ENCODE peak calls at places on chromosomes 13 and 19, in six cellular contexts. R, G, F, X, C and V are unnamed samples.

GRCh38 chr13:89951341-89951740 is 1396.1 kb upstream of the MIR17HG start:
- DNase-seq in X (no peak), R (no peak), C (no peak), F (no peak), G (no peak), V (no peak)

GRCh38 chr13:24053505-24054251 is 106.8 kb upstream of the SPATA13 start:
- DNase-seq in R (peak), X (peak), G (peak), C (no peak), F (peak), V (peak)

GRCh38 chr19:15622991-15623390 is 8.0 kb downstream of the CYP4F8 start:
- DNase-seq in X (no peak), G (no peak), R (no peak), C (no peak), F (no peak), V (no peak)

GRCh38 chr13:112616586-112617381 is 28.8 kb upstream of the TUBGCP3 start:
- DNase-seq in X (no peak), G (no peak), F (peak), R (peak), C (peak), V (no peak)

GRCh38 chr19:50796128-50796633 is 6.0 kb downstream of the ACP4 start:
- DNase-seq in C (no peak), G (no peak), R (peak), F (no peak), X (no peak), V (no peak)

GRCh38 chr13:88948501-88948900 is 1277.3 kb downstream of the SLITRK5 start:
- DNase-seq in F (no peak), C (no peak), R (no peak), G (no peak), X (no peak), V (no peak)

GRCh38 chr19:7916137-7916907 is 1.7 kb downstream of the TGFBR3L start:
- DNase-seq in R (peak), F (no peak), X (no peak), G (no peak), C (no peak), V (no peak)

GRCh38 chr13:100483836-100484381 is 104.7 kb downstream of the GGACT start:
- DNase-seq in F (no peak), G (no peak), X (no peak), C (no peak), R (no peak), V (no peak)

GRCh38 chr13:73599232-73600128 is 534.7 kb downstream of the KLF12 start:
- DNase-seq in R (no peak), F (no peak), X (no peak), G (no peak), C (no peak), V (no peak)

GRCh38 chr19:32824906-32825608 is 44.5 kb downstream of the SLC7A9 start:
- DNase-seq in R (no peak), X (no peak), C (peak), G (no peak), F (no peak), V (no peak)

GRCh38 chr19:49851456-49852259 is 699 bp downstream of the PTOV1 start:
- DNase-seq in F (no peak), X (no peak), G (peak), R (peak), C (no peak), V (no peak)

GRCh38 chr13:104530741-104531140 is 1464.5 kb upstream of the SLC10A2 start:
- DNase-seq in C (no peak), F (no peak), R (no peak), G (no peak), X (no peak), V (peak)

GRCh38 chr19:49786432-49786831 is 19.6 kb downstream of the AP2A1 start:
- DNase-seq in R (no peak), C (no peak), G (peak), X (no peak), F (peak), V (no peak)

GRCh38 chr19:35018379-35018778 is 11.9 kb upstream of the SCN1B start:
- DNase-seq in G (no peak), X (no peak), R (no peak), F (no peak), C (no peak), V (no peak)

GRCh38 chr13:21742041-21742440 is 71.2 kb downstream of the FGF9 start:
- DNase-seq in R (no peak), C (no peak), F (no peak), G (no peak), X (no peak), V (no peak)

GRCh38 chr13:110109910-110110309 is 197.0 kb downstream of the COL4A1 start:
- DNase-seq in F (peak), C (no peak), G (peak), X (peak), R (no peak), V (peak)

GRCh38 chr19:1610579-1610978 is 5.3 kb upstream of the UQCR11 start:
- DNase-seq in C (no peak), G (no peak), R (no peak), F (no peak), X (no peak), V (no peak)

GRCh38 chr19:7497292-7497691 is 8.5 kb upstream of the PEX11G start:
- DNase-seq in R (peak), C (no peak), G (no peak), X (no peak), F (no peak), V (no peak)

GRCh38 chr19:4363571-4364304 is 20.4 kb downstream of the MPND start:
- DNase-seq in R (no peak), G (no peak), X (no peak), F (no peak), C (no peak), V (no peak)

GRCh38 chr13:40970803-40971202 is 48.3 kb downstream of the ELF1 start:
- DNase-seq in C (no peak), R (no peak), X (no peak), F (no peak), G (no peak), V (no peak)

GRCh38 chr13:45196622-45197021 is 4.2 kb downstream of the KCTD4 start:
- DNase-seq in C (no peak), X (no peak), F (peak), G (no peak), R (no peak), V (no peak)

GRCh38 chr19:45424191-45425058 is 708 bp upstream of the ERCC1 start:
- DNase-seq in F (peak), R (peak), C (no peak), X (no peak), G (peak), V (peak)

DNA sequence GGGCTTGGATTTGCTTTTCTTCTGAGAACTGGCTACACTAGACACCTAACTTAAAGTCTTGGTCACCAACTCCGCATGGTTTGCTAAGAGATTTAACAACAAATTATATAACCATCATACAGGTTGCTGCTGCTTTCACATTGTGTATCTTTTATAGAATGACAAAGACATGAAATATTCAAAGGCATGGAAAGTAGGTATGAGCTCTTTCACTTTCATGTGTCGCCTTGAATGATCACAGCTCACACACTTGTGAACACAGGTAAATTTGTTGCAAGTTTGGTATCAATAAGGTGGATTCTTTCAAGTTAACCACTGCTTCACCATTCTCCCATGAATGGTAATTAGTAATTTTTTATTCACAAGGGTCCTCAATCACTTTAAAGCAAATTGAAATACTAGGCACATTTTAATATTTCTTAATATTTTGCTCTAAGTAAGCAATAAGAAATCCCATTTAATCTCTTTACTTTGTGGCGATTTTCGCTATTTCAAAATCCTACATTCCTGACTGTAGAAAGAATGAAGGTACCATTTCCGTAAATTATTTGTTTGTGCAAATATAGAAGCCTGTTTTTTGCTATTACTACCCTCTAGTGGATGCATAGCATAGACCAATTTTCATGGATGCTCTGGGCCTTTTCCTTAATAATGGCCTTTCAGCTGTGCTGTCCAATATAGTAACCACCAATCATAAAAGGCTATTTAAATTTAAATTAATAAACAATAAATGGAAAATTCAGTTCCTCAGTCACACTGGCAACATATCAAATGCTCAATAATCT is 45.5 kb upstream of the FREM2 start:
- DNase-seq in C (no peak), R (peak), G (no peak), X (no peak), F (peak), V (no peak)
- TF ChIP-seq CTCF in C (peak), R (peak), G (no peak), X (peak), F (peak), V (no peak)

DNA sequence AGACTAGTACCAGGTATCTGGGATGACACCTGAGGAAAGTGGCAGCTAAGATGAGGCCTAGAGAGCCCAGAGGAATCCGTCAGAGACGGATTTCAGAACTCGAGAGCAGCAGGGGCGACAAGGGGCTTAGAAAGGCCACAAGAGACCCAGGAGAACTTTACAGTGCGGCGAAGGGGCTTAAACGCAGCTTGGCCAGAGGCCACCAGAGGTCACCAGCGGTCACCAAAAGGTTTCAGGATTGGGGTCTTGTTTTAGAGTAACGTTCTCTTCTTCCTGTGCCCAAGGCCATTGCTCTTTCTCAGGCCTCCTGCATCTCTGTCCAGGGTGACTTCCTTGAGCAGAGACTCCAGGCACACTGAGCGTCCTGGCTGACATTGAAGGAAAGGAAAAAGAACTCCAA is 2.2 kb downstream of the ZSCAN22 start:
- DNase-seq in C (no peak), R (peak), G (no peak), F (no peak), X (no peak), V (no peak)
- TF ChIP-seq CTCF in C (peak), R (peak), G (no peak), F (no peak), X (no peak), V (no peak)

GRCh38 chr19:532578-533484 is 1.3 kb downstream of the CDC34 start:
- DNase-seq in X (peak), C (no peak), G (peak), F (peak), R (peak), V (peak)
- TF ChIP-seq CTCF in X (peak), C (peak), G (peak), F (peak), R (peak), V (peak)

DNA sequence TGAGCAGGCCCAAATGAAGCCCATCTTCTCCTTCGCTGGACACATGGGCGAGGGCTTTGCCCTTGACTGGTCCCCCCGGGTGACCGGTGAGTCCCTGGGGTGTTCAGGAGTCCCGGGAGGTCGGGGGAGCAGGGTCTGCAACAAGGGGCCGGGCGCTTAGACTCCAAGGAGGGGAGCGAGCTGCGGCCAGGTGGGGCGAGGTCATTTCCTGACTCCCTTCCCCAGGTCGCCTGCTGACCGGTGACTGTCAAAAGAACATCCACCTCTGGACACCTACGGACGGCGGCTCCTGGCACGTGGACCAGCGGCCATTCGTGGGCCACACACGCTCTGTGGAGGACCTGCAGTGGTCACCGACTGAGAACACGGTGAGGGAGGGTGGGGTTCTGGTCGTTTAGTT is 4.7 kb downstream of the GRWD1 start:
- DNase-seq in R (no peak), G (no peak), F (no peak), X (no peak), C (no peak), V (no peak)
- TF ChIP-seq CTCF in R (no peak), G (no peak), F (no peak), X (no peak), C (no peak), V (no peak)

GRCh38 chr13:107119989-107120881 is 552.3 kb upstream of the ARGLU1 start:
- DNase-seq in F (no peak), R (no peak), C (no peak), X (no peak), G (no peak), V (no peak)

GRCh38 chr13:107121793-107122192 is 553.9 kb upstream of the ARGLU1 start:
- DNase-seq in X (no peak), R (no peak), G (no peak), F (no peak), C (no peak), V (no peak)

GRCh38 chr13:107124730-107125129 is 556.8 kb upstream of the ARGLU1 start:
- DNase-seq in G (no peak), X (no peak), R (no peak), C (no peak), F (no peak), V (no peak)

GRCh38 chr13:107124129-107124718 is 556.3 kb upstream of the ARGLU1 start:
- DNase-seq in F (peak), R (peak), G (no peak), X (no peak), C (no peak), V (peak)
- TF ChIP-seq CTCF in F (peak), R (peak), G (peak), X (peak), C (peak), V (peak)

GRCh38 chr19:30078381-30078910 is 136.4 kb downstream of the URI1 start:
- DNase-seq in C (no peak), R (no peak), G (no peak), F (no peak), X (no peak), V (no peak)

GRCh38 chr19:30079200-30079599 is 137.2 kb downstream of the URI1 start:
- DNase-seq in R (no peak), C (no peak), X (no peak), F (no peak), G (no peak), V (no peak)

GRCh38 chr19:30076101-30076551 is 134.1 kb downstream of the URI1 start:
- DNase-seq in C (no peak), R (peak), F (no peak), G (no peak), X (no peak), V (no peak)

GRCh38 chr19:30076751-30077670 is 135.0 kb downstream of the URI1 start:
- DNase-seq in F (no peak), C (no peak), R (no peak), X (no peak), G (no peak), V (no peak)

GRCh38 chr19:30077851-30078355 is 135.9 kb downstream of the URI1 start:
- DNase-seq in X (no peak), F (no peak), R (no peak), C (no peak), G (no peak), V (no peak)
- TF ChIP-seq CTCF in X (no peak), F (no peak), R (no peak), C (no peak), G (no peak), V (no peak)

GRCh38 chr13:28819748-28820098 is 416 bp upstream of the MTUS2 start:
- DNase-seq in C (peak), G (no peak), F (peak), R (peak), X (peak), V (no peak)
- TF ChIP-seq CTCF in C (peak), G (peak), F (no peak), R (no peak), X (no peak), V (no peak)

GRCh38 chr13:30792257-30793000 is 57.1 kb downstream of the ALOX5AP start:
- DNase-seq in C (peak), G (peak), R (peak), F (peak), X (peak), V (peak)
- TF ChIP-seq CTCF in C (peak), G (peak), R (no peak), F (peak), X (peak), V (peak)

GRCh38 chr19:38175422-38175821 is 48.6 kb downstream of the DPF1 start:
- DNase-seq in G (no peak), R (no peak), F (no peak), C (no peak), X (no peak), V (no peak)
- TF ChIP-seq CTCF in G (no peak), R (no peak), F (no peak), C (no peak), X (no peak), V (no peak)